ENCODE peak calls at places on chromosome 2, in six cellular contexts. Y is IMR-90, O is neuronal stem cell, U is trophoblast cell, H is mesenchymal stem cell, A is H1. W is an unnamed sample.

GRCh38 chr2:16645088-16645487 is 20.5 kb downstream of the CYRIA start:
- DNase-seq in O (no peak), H (no peak), U (no peak), A (no peak), Y (no peak), W (no peak)

GRCh38 chr2:47868611-47869352 is 37.5 kb downstream of the FBXO11 start:
- DNase-seq in O (no peak), Y (no peak), A (no peak), H (no peak), U (no peak), W (no peak)

GRCh38 chr2:45946023-45946422 is 294.5 kb downstream of the PRKCE start:
- DNase-seq in H (peak), O (no peak), Y (peak), A (no peak), U (no peak), W (no peak)

GRCh38 chr2:9985531-9985930 is 34.0 kb downstream of the GRHL1 start:
- DNase-seq in O (no peak), Y (no peak), H (no peak), A (no peak), U (no peak), W (no peak)

GRCh38 chr2:31318360-31319336 is 84.7 kb downstream of the EHD3 start:
- DNase-seq in H (peak), Y (peak), O (no peak), U (no peak), A (no peak), W (no peak)

GRCh38 chr2:238669581-238670340 is 178.1 kb upstream of the TWIST2 start:
- DNase-seq in Y (no peak), A (no peak), O (no peak), H (no peak), U (peak), W (no peak)

GRCh38 chr2:171480908-171481307 is 41.4 kb upstream of the CYBRD1 start:
- DNase-seq in U (no peak), Y (no peak), H (no peak), O (no peak), A (no peak), W (no peak)

GRCh38 chr2:177106212-177106611 is 106.4 kb upstream of the HNRNPA3 start:
- DNase-seq in H (no peak), A (no peak), Y (no peak), U (no peak), O (no peak), W (peak)

GRCh38 chr2:190711069-190711468 is 62.2 kb downstream of the NAB1 start:
- DNase-seq in O (no peak), U (no peak), A (no peak), H (no peak), Y (no peak), W (no peak)

GRCh38 chr2:172449916-172450550 is 22.6 kb downstream of the ITGA6 start:
- DNase-seq in A (no peak), O (no peak), U (peak), H (no peak), Y (peak), W (no peak)

GRCh38 chr2:11248-11941 is 34.9 kb downstream of the FAM110C start:
- DNase-seq in Y (peak), U (peak), H (peak), O (peak), A (peak), W (peak)

GRCh38 chr2:67600472-67600871 is 203.3 kb downstream of the ETAA1 start:
- DNase-seq in H (no peak), O (no peak), U (no peak), Y (no peak), A (peak), W (peak)

GRCh38 chr2:174878537-174879147 is 114.4 kb upstream of the CHRNA1 start:
- DNase-seq in A (no peak), O (no peak), H (no peak), Y (peak), U (no peak), W (no peak)

DNA sequence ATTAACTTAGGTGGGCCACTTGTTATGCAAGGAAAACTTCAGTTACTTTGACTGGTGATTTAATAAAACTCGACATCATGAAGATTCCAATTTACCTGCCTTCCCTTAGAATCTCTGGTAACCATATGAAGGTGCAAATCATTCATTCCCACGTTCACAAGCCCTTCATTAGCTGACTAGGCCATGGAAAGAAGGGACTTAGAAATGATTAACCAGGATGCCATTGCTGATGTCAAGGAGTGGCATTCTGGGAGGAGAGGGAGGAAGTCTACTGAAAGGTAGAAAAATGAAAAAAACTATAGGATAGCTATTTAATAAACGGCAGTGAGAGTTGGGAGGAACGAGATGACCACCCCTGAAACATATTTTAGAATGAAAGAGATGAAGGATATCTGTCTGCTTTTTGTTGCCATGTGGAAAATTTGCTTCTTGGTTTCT is 1.4 kb downstream of the ATIC start:
- DNase-seq in H (no peak), O (no peak), Y (no peak), U (no peak), A (no peak), W (no peak)
- H3K14ac ChIP-seq in H (no peak), O (no peak), Y (no peak), U (no peak), A (no peak), W (no peak)

GRCh38 chr2:159147687-159148086 is 138.8 kb downstream of the WDSUB1 start:
- DNase-seq in A (no peak), O (no peak), H (no peak), U (no peak), Y (no peak), W (no peak)

GRCh38 chr2:159146930-159147666 is 139.4 kb downstream of the WDSUB1 start:
- DNase-seq in O (no peak), U (no peak), A (no peak), H (no peak), Y (no peak), W (no peak)

GRCh38 chr2:159150208-159150607 is 136.3 kb downstream of the WDSUB1 start:
- DNase-seq in U (no peak), Y (peak), A (no peak), H (no peak), O (peak), W (no peak)

GRCh38 chr2:159149786-159150185 is 136.7 kb downstream of the WDSUB1 start:
- DNase-seq in U (no peak), O (no peak), H (no peak), A (no peak), Y (no peak), W (no peak)

GRCh38 chr2:159148891-159149290 is 137.6 kb downstream of the WDSUB1 start:
- DNase-seq in H (no peak), Y (no peak), O (no peak), A (no peak), U (no peak), W (no peak)
- H3K14ac ChIP-seq in H (no peak), Y (no peak), O (no peak), A (no peak), U (no peak), W (no peak)

GRCh38 chr2:63723709-63724108 is 118.0 kb upstream of the UGP2 start:
- DNase-seq in Y (no peak), U (no peak), O (no peak), A (no peak), H (no peak), W (no peak)

GRCh38 chr2:63735263-63735662 is 106.4 kb upstream of the UGP2 start:
- DNase-seq in U (no peak), Y (peak), H (peak), O (no peak), A (no peak), W (no peak)

GRCh38 chr2:63734510-63734909 is 107.2 kb upstream of the UGP2 start:
- DNase-seq in Y (peak), O (no peak), A (no peak), U (no peak), H (peak), W (no peak)

GRCh38 chr2:63729831-63730230 is 111.9 kb upstream of the UGP2 start:
- DNase-seq in Y (no peak), U (no peak), H (no peak), A (no peak), O (no peak), W (no peak)

GRCh38 chr2:63729362-63729761 is 112.3 kb upstream of the UGP2 start:
- DNase-seq in Y (no peak), U (no peak), H (no peak), A (no peak), O (no peak), W (no peak)
- H3K14ac ChIP-seq in Y (no peak), U (no peak), H (no peak), A (no peak), O (no peak), W (no peak)

GRCh38 chr2:72950558-72951255 is 33.4 kb downstream of the EMX1 start:
- DNase-seq in Y (no peak), H (no peak), A (peak), O (no peak), U (no peak), W (no peak)

GRCh38 chr2:72949045-72949444 is 31.7 kb downstream of the EMX1 start:
- DNase-seq in O (no peak), U (peak), A (no peak), Y (no peak), H (no peak), W (no peak)

GRCh38 chr2:72947947-72948346 is 30.6 kb downstream of the EMX1 start:
- DNase-seq in Y (no peak), U (no peak), H (no peak), O (no peak), A (no peak), W (no peak)

GRCh38 chr2:72948431-72948830 is 31.1 kb downstream of the EMX1 start:
- DNase-seq in O (no peak), U (no peak), H (no peak), A (no peak), Y (no peak), W (no peak)

GRCh38 chr2:72949642-72950041 is 32.3 kb downstream of the EMX1 start:
- DNase-seq in Y (peak), U (no peak), O (no peak), H (no peak), A (no peak), W (no peak)
- H3K14ac ChIP-seq in Y (no peak), U (no peak), O (peak), H (no peak), A (no peak), W (no peak)

W was measured in H9.